ENCODE peak calls at places on chromosomes 16 and 17, in seven cellular contexts. One of them, this sample, is unnamed.
A peak's percentile ranks its signal among the peaks of the same experiment; 100 is the strongest.

GRCh38 chr17:1227917-1228751 is 42.1 kb upstream of the BHLHA9 start:
- DNase-seq in HL-60: no peak
- DNase-seq in AG04450: no peak
- DNase-seq in breast epithelium: no peak
- DNase-seq in heart left ventricle: peak; percentile 29
- DNase-seq in right atrium auricular region: no peak
- DNase-seq in ascending aorta: no peak
- DNase-seq in this sample: peak; percentile 81

GRCh38 chr16:456891-457483 is 31.5 kb downstream of the RAB11FIP3 start:
- DNase-seq in HL-60: no peak
- DNase-seq in AG04450: no peak
- DNase-seq in breast epithelium: no peak
- DNase-seq in heart left ventricle: no peak
- DNase-seq in right atrium auricular region: no peak
- DNase-seq in ascending aorta: no peak
- DNase-seq in this sample: no peak

GRCh38 chr17:58324409-58325288 is 3.9 kb downstream of the TSPOAP1 start:
- DNase-seq in HL-60: no peak
- DNase-seq in AG04450: no peak
- DNase-seq in breast epithelium: peak; percentile 71
- DNase-seq in heart left ventricle: no peak
- DNase-seq in right atrium auricular region: no peak
- DNase-seq in ascending aorta: no peak
- DNase-seq in this sample: no peak

GRCh38 chr17:66967867-66968543 is 3.5 kb downstream of the CACNG4 start:
- DNase-seq in HL-60: no peak
- DNase-seq in AG04450: no peak
- DNase-seq in breast epithelium: no peak
- DNase-seq in heart left ventricle: no peak
- DNase-seq in right atrium auricular region: no peak
- DNase-seq in ascending aorta: no peak
- DNase-seq in this sample: no peak

GRCh38 chr17:61325382-61326073 is 74.1 kb upstream of the TBX2 start:
- DNase-seq in HL-60: no peak
- DNase-seq in AG04450: no peak
- DNase-seq in breast epithelium: no peak
- DNase-seq in heart left ventricle: no peak
- DNase-seq in right atrium auricular region: no peak
- DNase-seq in ascending aorta: no peak
- DNase-seq in this sample: no peak

GRCh38 chr17:18978050-18978449 is 26.1 kb downstream of the SLC5A10 start:
- DNase-seq in HL-60: no peak
- DNase-seq in AG04450: no peak
- DNase-seq in breast epithelium: no peak
- DNase-seq in heart left ventricle: no peak
- DNase-seq in right atrium auricular region: no peak
- DNase-seq in ascending aorta: no peak
- DNase-seq in this sample: no peak

GRCh38 chr17:8365143-8365542 is 11.4 kb downstream of the KRABD2 start:
- DNase-seq in HL-60: no peak
- DNase-seq in AG04450: no peak
- DNase-seq in breast epithelium: no peak
- DNase-seq in heart left ventricle: no peak
- DNase-seq in right atrium auricular region: no peak
- DNase-seq in ascending aorta: no peak
- DNase-seq in this sample: no peak

GRCh38 chr17:41524261-41524660 is 3.8 kb downstream of the KRT19 start:
- DNase-seq in HL-60: no peak
- DNase-seq in AG04450: no peak
- DNase-seq in breast epithelium: no peak
- DNase-seq in heart left ventricle: no peak
- DNase-seq in right atrium auricular region: no peak
- DNase-seq in ascending aorta: no peak
- DNase-seq in this sample: no peak

GRCh38 chr16:71724320-71724751 is at the start of gene PHLPP2:
- DNase-seq in HL-60: no peak
- DNase-seq in AG04450: no peak
- DNase-seq in breast epithelium: no peak
- DNase-seq in heart left ventricle: no peak
- DNase-seq in right atrium auricular region: no peak
- DNase-seq in ascending aorta: no peak
- DNase-seq in this sample: no peak

GRCh38 chr17:33874617-33875060 is 380.4 kb upstream of the CCL2 start:
- DNase-seq in HL-60: peak; percentile 1
- DNase-seq in AG04450: no peak
- DNase-seq in breast epithelium: no peak
- DNase-seq in heart left ventricle: no peak
- DNase-seq in right atrium auricular region: no peak
- DNase-seq in ascending aorta: no peak
- DNase-seq in this sample: no peak

GRCh38 chr16:49644143-49644460 is 211.8 kb downstream of the ZNF423 start:
- DNase-seq in HL-60: no peak
- DNase-seq in AG04450: no peak
- DNase-seq in breast epithelium: no peak
- DNase-seq in heart left ventricle: no peak
- DNase-seq in right atrium auricular region: no peak
- DNase-seq in ascending aorta: no peak
- DNase-seq in this sample: no peak

GRCh38 chr17:57569021-57569420 is 176.1 kb downstream of the CCDC182 start:
- DNase-seq in HL-60: no peak
- DNase-seq in AG04450: no peak
- DNase-seq in breast epithelium: no peak
- DNase-seq in heart left ventricle: no peak
- DNase-seq in right atrium auricular region: no peak
- DNase-seq in ascending aorta: no peak
- DNase-seq in this sample: no peak

GRCh38 chr16:74825941-74826340 is 51.3 kb upstream of the FA2H start:
- DNase-seq in HL-60: no peak
- DNase-seq in AG04450: no peak
- DNase-seq in breast epithelium: no peak
- DNase-seq in heart left ventricle: no peak
- DNase-seq in right atrium auricular region: no peak
- DNase-seq in ascending aorta: no peak
- DNase-seq in this sample: no peak

GRCh38 chr16:73066927-73067670 is 19.2 kb upstream of the ZFHX3 start:
- DNase-seq in HL-60: no peak
- DNase-seq in AG04450: no peak
- DNase-seq in breast epithelium: no peak
- DNase-seq in heart left ventricle: peak; percentile 25
- DNase-seq in right atrium auricular region: no peak
- DNase-seq in ascending aorta: no peak
- DNase-seq in this sample: no peak

GRCh38 chr17:46776298-46777005 is 42.0 kb downstream of the WNT3 start:
- DNase-seq in HL-60: no peak
- DNase-seq in AG04450: no peak
- DNase-seq in breast epithelium: no peak
- DNase-seq in heart left ventricle: no peak
- DNase-seq in right atrium auricular region: no peak
- DNase-seq in ascending aorta: no peak
- DNase-seq in this sample: no peak

GRCh38 chr16:51875834-51876725 is 670.9 kb downstream of the TOX3 start:
- DNase-seq in HL-60: no peak
- DNase-seq in AG04450: no peak
- DNase-seq in breast epithelium: no peak
- DNase-seq in heart left ventricle: no peak
- DNase-seq in right atrium auricular region: no peak
- DNase-seq in ascending aorta: no peak
- DNase-seq in this sample: no peak

GRCh38 chr16:51937771-51938170 is 609.2 kb downstream of the TOX3 start:
- DNase-seq in HL-60: no peak
- DNase-seq in AG04450: no peak
- DNase-seq in breast epithelium: no peak
- DNase-seq in heart left ventricle: no peak
- DNase-seq in right atrium auricular region: no peak
- DNase-seq in ascending aorta: no peak
- DNase-seq in this sample: no peak

GRCh38 chr17:31156326-31156725 is 61.5 kb downstream of the NF1 start:
- DNase-seq in HL-60: no peak
- DNase-seq in AG04450: peak; percentile 21
- DNase-seq in breast epithelium: no peak
- DNase-seq in heart left ventricle: no peak
- DNase-seq in right atrium auricular region: no peak
- DNase-seq in ascending aorta: no peak
- DNase-seq in this sample: no peak

GRCh38 chr17:80941743-80942211 is 49.9 kb upstream of the CHMP6 start:
- DNase-seq in HL-60: no peak
- DNase-seq in AG04450: no peak
- DNase-seq in breast epithelium: no peak
- DNase-seq in heart left ventricle: no peak
- DNase-seq in right atrium auricular region: no peak
- DNase-seq in ascending aorta: no peak
- DNase-seq in this sample: no peak

GRCh38 chr17:75073618-75074047 is 14.1 kb upstream of the SLC16A5 start:
- DNase-seq in HL-60: no peak
- DNase-seq in AG04450: no peak
- DNase-seq in breast epithelium: no peak
- DNase-seq in heart left ventricle: no peak
- DNase-seq in right atrium auricular region: no peak
- DNase-seq in ascending aorta: no peak
- DNase-seq in this sample: no peak

GRCh38 chr17:27609606-27610303 is 21.2 kb upstream of the LGALS9 start:
- DNase-seq in HL-60: no peak
- DNase-seq in AG04450: no peak
- DNase-seq in breast epithelium: no peak
- DNase-seq in heart left ventricle: peak; percentile 29
- DNase-seq in right atrium auricular region: no peak
- DNase-seq in ascending aorta: no peak
- DNase-seq in this sample: no peak

GRCh38 chr17:64200080-64201042 is 62.7 kb downstream of the TEX2 start:
- DNase-seq in HL-60: no peak
- DNase-seq in AG04450: no peak
- DNase-seq in breast epithelium: no peak
- DNase-seq in heart left ventricle: no peak
- DNase-seq in right atrium auricular region: no peak
- DNase-seq in ascending aorta: no peak
- DNase-seq in this sample: peak; percentile 27

GRCh38 chr17:74987909-74988711 is 678 bp downstream of the CDR2L start:
- DNase-seq in HL-60: no peak
- DNase-seq in AG04450: peak; percentile 29
- DNase-seq in breast epithelium: peak; percentile 79
- DNase-seq in heart left ventricle: peak; percentile 93
- DNase-seq in right atrium auricular region: peak; percentile 93
- DNase-seq in ascending aorta: peak; percentile 94
- DNase-seq in this sample: no peak

GRCh38 chr16:80751167-80751566 is 53.2 kb downstream of the CDYL2 start:
- DNase-seq in HL-60: no peak
- DNase-seq in AG04450: peak; percentile 50
- DNase-seq in breast epithelium: no peak
- DNase-seq in heart left ventricle: no peak
- DNase-seq in right atrium auricular region: no peak
- DNase-seq in ascending aorta: no peak
- DNase-seq in this sample: no peak

GRCh38 chr17:73952498-73953205 is 250.8 kb upstream of the RPL38 start:
- DNase-seq in HL-60: no peak
- DNase-seq in AG04450: no peak
- DNase-seq in breast epithelium: no peak
- DNase-seq in heart left ventricle: peak; percentile 18
- DNase-seq in right atrium auricular region: no peak
- DNase-seq in ascending aorta: no peak
- DNase-seq in this sample: peak; percentile 59
- TF ChIP-seq CTCF in HL-60: no peak
- TF ChIP-seq CTCF in AG04450: no peak
- TF ChIP-seq CTCF in breast epithelium: no peak
- TF ChIP-seq CTCF in heart left ventricle: peak; percentile 38
- TF ChIP-seq CTCF in right atrium auricular region: peak; percentile 32
- TF ChIP-seq CTCF in ascending aorta: peak; percentile 7
- TF ChIP-seq CTCF in this sample: peak; percentile 12

DNA sequence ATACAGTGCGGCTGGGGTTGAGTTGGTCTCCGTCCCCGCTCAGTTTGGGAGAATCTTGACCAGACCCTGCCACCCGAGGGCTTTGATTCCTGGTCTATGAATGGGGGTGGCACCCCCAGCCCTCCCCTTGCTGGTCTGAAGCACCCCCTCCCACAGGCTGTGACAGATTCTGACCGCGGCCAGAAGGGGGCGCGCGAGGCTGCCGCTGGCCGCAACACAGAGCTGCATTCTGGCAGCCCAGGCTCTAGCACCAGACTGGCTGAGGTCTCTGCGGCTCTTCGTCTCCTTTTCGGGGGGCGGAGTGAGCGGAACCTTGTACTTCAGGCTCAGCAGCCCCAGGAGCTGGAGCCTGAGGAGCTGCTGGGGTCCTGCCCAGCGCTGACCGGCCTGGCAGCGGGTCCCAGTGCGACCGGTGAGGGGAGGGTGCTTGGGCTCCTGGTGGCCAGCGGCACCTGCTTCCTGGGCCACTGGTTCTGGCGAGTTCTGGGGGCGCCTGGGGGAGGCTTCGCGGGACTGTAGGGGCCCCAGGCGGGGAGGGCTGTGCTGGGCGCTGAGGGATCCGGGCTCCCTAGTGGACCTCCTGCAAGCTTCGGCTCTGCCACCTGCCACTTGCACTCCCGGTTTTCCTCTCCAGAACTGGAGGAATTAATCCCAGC is 1011.6 kb downstream of the KCNJ18 start:
- DNase-seq in HL-60: peak; percentile 4
- DNase-seq in AG04450: no peak
- DNase-seq in breast epithelium: no peak
- DNase-seq in heart left ventricle: no peak
- DNase-seq in right atrium auricular region: no peak
- DNase-seq in ascending aorta: no peak
- DNase-seq in this sample: no peak
- TF ChIP-seq CTCF in HL-60: peak; percentile 4
- TF ChIP-seq CTCF in AG04450: no peak
- TF ChIP-seq CTCF in breast epithelium: no peak
- TF ChIP-seq CTCF in heart left ventricle: no peak
- TF ChIP-seq CTCF in right atrium auricular region: no peak
- TF ChIP-seq CTCF in ascending aorta: no peak
- TF ChIP-seq CTCF in this sample: no peak

DNA sequence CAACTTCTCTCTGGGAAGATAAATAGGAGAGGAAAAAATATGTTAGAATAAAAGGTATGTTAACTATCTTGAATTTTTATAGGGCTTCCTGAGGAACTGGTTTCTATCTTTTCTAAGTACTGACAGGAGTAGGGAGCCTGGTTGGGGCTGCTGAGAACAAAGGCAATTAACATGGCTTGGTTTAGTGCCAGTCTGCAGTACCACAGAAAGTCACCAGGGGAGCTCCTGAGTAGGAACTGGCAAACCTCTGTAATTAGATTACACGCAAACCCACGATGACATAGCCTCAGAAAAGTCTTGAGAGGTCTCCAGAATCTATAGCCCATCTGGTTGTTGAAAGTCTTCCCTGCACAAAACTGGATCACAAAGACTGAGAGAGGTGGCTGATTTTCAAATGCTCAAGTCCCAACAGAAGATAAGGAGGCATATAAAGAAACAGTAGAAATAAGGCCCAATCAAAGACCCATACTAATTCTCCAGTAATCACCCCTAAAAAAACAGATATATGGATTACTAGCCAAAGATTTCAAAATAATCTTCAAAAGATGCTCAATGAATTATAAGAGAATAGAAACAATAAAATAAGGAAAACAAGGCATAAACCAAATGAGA is 11.7 kb upstream of the CNTNAP4 start:
- DNase-seq in HL-60: peak; percentile 8
- DNase-seq in AG04450: peak; percentile 8
- DNase-seq in breast epithelium: no peak
- DNase-seq in heart left ventricle: no peak
- DNase-seq in right atrium auricular region: no peak
- DNase-seq in ascending aorta: no peak
- DNase-seq in this sample: peak; percentile 12
- TF ChIP-seq CTCF in HL-60: peak; percentile 58
- TF ChIP-seq CTCF in AG04450: peak; percentile 71
- TF ChIP-seq CTCF in breast epithelium: no peak
- TF ChIP-seq CTCF in heart left ventricle: no peak
- TF ChIP-seq CTCF in right atrium auricular region: no peak
- TF ChIP-seq CTCF in ascending aorta: no peak
- TF ChIP-seq CTCF in this sample: peak; percentile 11

GRCh38 chr17:76869878-76870714 is 1.9 kb downstream of the MGAT5B start:
- DNase-seq in HL-60: no peak
- DNase-seq in AG04450: no peak
- DNase-seq in breast epithelium: no peak
- DNase-seq in heart left ventricle: no peak
- DNase-seq in right atrium auricular region: no peak
- DNase-seq in ascending aorta: no peak
- DNase-seq in this sample: no peak
- TF ChIP-seq CTCF in HL-60: no peak
- TF ChIP-seq CTCF in AG04450: no peak
- TF ChIP-seq CTCF in breast epithelium: no peak
- TF ChIP-seq CTCF in heart left ventricle: no peak
- TF ChIP-seq CTCF in right atrium auricular region: no peak
- TF ChIP-seq CTCF in ascending aorta: no peak
- TF ChIP-seq CTCF in this sample: no peak

This sample was measured in GM10248.